ENCODE peak calls at places on chromosome 9, in four cellular contexts. H is neuronal stem cell, X is H9, M is IMR-90. D is an unnamed sample.

GRCh38 chr9:69758001-69758730 is 1.6 kb downstream of the PTAR1 start:
- DNase-seq in X (no peak), H (no peak), M (peak; percentile 46), D (no peak)

GRCh38 chr9:81529556-81530193 is 159.7 kb downstream of the TLE1 start:
- DNase-seq in H (no peak), X (no peak), M (peak; percentile 58), D (peak; percentile 46)

GRCh38 chr9:90702431-90702830 is 59.8 kb upstream of the DIRAS2 start:
- DNase-seq in H (no peak), M (no peak), X (no peak), D (no peak)

GRCh38 chr9:116941266-116941665 is 254.2 kb downstream of the TRIM32 start:
- DNase-seq in X (no peak), H (no peak), M (no peak), D (no peak)

GRCh38 chr9:97759611-97760288 is 62.6 kb upstream of the XPA start:
- DNase-seq in M (no peak), X (no peak), H (no peak), D (no peak)

GRCh38 chr9:134484479-134484878 is 157.1 kb upstream of the COL5A1 start:
- DNase-seq in M (no peak), H (no peak), X (no peak), D (no peak)

GRCh38 chr9:15735083-15735974 is 182.5 kb downstream of the CCDC171 start:
- DNase-seq in H (no peak), X (no peak), M (peak; percentile 94), D (no peak)

GRCh38 chr9:102273952-102274351 is 535.5 kb upstream of the GRIN3A start:
- DNase-seq in M (no peak), X (no peak), H (no peak), D (no peak)

GRCh38 chr9:127179633-127180401 is 57.4 kb upstream of the ANGPTL2 start:
- DNase-seq in H (no peak), X (peak; percentile 20), M (no peak), D (no peak)

GRCh38 chr9:10396641-10397040 is 216.2 kb downstream of the PTPRD start:
- DNase-seq in X (no peak), M (no peak), H (no peak), D (no peak)

GRCh38 chr9:13860019-13860418 is 453.9 kb downstream of the NFIB start:
- DNase-seq in H (no peak), X (no peak), M (no peak), D (no peak)

GRCh38 chr9:82334286-82334685 is 345.7 kb downstream of the SPATA31D1 start:
- DNase-seq in M (peak; percentile 65), X (no peak), H (no peak), D (no peak)

GRCh38 chr9:135085830-135086546 is 1.5 kb upstream of the OLFM1 start:
- DNase-seq in M (peak; percentile 43), X (peak; percentile 87), H (peak; percentile 81), D (peak; percentile 87)

GRCh38 chr9:110256392-110257096 is at the start of gene TXN:
- DNase-seq in X (peak; percentile 82), M (peak; percentile 87), H (peak; percentile 80), D (peak; percentile 89)

GRCh38 chr9:110254500-110254899 is 1.8 kb downstream of the TXN start:
- DNase-seq in H (no peak), X (no peak), M (no peak), D (no peak)

GRCh38 chr9:110256142-110256391 is 240 bp downstream of the TXN start:
- DNase-seq in M (no peak), H (no peak), X (no peak), D (no peak)

GRCh38 chr9:110255417-110256141 is 728 bp downstream of the TXN start:
- DNase-seq in H (no peak), M (peak; percentile 47), X (peak; percentile 57), D (peak; percentile 66)

GRCh38 chr9:110255064-110255416 is 1.3 kb downstream of the TXN start:
- DNase-seq in X (peak; percentile 35), H (no peak), M (no peak), D (no peak)
- H4K8ac ChIP-seq in X (no peak overlapping the region), H (no peak overlapping the region), M (peak overlapping the region; percentile 72), D (no peak overlapping the region)

GRCh38 chr9:92538541-92538940 is 2.8 kb upstream of the ECM2 start:
- DNase-seq in H (no peak), X (no peak), M (peak; percentile 38), D (no peak)

GRCh38 chr9:92530893-92531292 is 4.9 kb downstream of the ECM2 start:
- DNase-seq in H (no peak), X (no peak), M (no peak), D (no peak)

GRCh38 chr9:92534199-92535159 is 1.3 kb downstream of the ECM2 start:
- DNase-seq in H (no peak), X (no peak), M (peak; percentile 34), D (no peak)

GRCh38 chr9:92535940-92536850 is at the start of gene ECM2:
- DNase-seq in M (peak; percentile 52), X (no peak), H (no peak), D (no peak)
- H4K8ac ChIP-seq in M (no peak within 1 kb of the TSS), X (no peak within 1 kb of the TSS), H (no peak within 1 kb of the TSS), D (no peak within 1 kb of the TSS)

DNA sequence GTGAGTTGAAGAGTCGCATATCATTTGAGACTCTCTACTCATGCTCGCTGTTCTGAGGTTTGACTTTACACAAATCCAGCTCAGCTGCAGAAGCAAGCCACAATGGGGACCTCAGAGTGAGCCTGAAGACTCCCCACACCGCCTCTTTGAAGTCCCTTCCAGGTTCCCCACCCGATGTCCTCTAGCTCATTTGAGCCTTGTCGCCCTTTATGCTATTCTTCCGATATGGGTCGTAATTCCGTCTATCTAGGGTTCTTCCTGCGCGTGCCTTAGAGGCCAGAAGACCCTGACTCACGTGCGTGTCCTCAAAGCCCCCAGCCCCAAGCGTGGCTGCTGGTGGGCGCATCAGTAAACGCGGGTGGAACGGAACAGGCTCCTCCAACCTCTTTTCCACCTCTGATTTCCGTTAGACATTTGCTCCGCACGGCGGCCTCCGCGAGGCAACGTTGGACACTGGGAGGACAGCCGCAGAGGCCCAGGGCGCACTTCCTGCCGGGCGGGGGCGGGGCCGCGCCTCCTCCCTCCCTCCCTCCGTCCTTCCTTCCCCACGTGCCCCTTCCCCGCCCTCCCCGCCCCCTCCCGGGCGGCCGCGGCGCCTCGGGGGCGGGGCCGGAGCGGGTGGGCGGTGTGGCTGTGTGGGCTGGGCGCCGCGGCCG is at the start of gene SNX30:
- DNase-seq in M (peak; percentile 85), H (peak; percentile 87), X (peak; percentile 91), D (peak; percentile 91)
- H4K8ac ChIP-seq in M (peak within 1 kb of the TSS; percentile 98), H (peak within 1 kb of the TSS; percentile 87), X (no peak within 1 kb of the TSS), D (no peak within 1 kb of the TSS)

DNA sequence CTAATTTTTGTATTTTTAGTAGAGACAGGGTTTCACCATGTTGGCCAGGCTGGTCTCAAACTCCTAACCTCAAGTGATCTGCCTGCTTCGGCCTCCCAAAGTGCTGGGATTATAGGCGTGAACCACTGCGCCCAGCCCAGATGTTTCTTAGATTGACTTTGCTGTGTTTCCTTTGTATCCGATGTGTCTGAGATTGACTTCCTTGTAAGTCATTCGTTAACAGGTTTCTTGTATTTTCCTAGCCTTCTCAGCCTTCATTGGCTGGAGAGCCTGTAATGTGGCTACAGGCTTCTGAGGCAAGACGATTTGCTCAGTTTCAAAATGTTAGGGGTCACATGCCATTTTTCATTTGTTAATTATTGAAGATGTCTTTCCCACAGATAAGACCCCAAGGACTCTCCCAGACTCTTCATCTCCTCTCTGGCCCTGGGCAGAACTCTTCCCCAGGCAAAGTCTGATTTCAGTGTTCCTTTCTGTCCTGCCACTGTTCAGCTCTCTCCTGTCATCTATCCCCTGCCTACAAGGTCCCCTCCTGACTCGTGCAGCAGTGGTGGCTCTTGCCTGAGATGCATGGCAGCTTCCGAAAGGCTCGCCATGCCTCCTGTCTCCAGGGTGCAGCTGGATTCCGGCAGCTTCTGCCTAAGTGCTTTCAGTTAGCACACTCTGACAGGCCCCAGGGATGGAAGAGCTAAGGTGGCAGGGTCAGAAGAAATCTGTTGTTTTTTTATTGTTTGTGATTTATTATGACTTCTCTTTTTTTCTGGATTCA is 206.3 kb downstream of the AOPEP start:
- DNase-seq in M (no peak), H (no peak), X (no peak), D (no peak)
- H4K8ac ChIP-seq in M (no peak overlapping the region), H (no peak overlapping the region), X (no peak overlapping the region), D (no peak overlapping the region)

GRCh38 chr9:128358861-128359260 is 12.3 kb upstream of the URM1 start:
- DNase-seq in X (no peak), H (no peak), M (no peak), D (no peak)

GRCh38 chr9:128355451-128355850 is 15.1 kb downstream of the SLC27A4 start:
- DNase-seq in M (no peak), X (no peak), H (no peak), D (no peak)

GRCh38 chr9:128360826-128361225 is 10.3 kb upstream of the URM1 start:
- DNase-seq in X (no peak), H (no peak), M (no peak), D (no peak)

GRCh38 chr9:128361296-128361980 is 9.7 kb upstream of the URM1 start:
- DNase-seq in H (no peak), M (no peak), X (no peak), D (no peak)

GRCh38 chr9:128358090-128358489 is 13.1 kb upstream of the URM1 start:
- DNase-seq in M (no peak), H (no peak), X (no peak), D (no peak)
- H4K8ac ChIP-seq in M (no peak overlapping the region), H (no peak overlapping the region), X (no peak overlapping the region), D (no peak overlapping the region)

DNA sequence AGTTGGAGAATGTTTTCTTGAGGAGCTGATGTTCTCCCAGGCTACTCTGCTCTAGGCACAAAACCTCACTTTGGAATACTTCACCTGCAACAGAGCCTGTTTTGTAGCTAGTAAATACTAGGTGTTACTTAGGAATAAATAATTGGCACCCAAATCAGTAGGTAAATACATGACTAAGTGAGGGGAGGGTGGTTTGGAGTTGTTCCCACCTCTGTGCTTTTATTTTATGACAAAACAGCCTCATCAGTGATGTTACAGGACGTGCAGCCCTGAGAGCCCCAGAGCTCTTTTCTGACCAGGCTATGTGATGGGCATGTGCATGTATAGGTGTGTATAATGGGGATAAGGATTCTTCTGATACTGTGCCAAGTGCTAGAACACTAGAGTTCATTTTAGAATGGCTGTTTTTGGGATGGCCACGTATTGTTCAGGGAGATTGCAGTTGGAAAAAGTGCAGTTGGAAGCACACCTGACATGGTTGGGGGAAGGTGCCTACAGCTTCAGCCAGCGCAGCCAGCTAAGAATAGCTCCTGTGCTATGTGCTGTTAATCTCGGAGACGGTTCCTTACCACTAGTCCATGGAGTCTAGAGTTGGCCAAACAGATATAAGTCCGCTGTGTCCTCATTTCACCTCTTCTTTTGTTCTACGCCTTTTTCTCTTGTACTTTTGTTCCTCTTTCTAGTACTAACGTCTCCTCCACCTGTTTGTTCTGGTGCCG is 284.8 kb downstream of the FANCC start:
- DNase-seq in M (no peak), X (no peak), H (no peak), D (no peak)
- H4K8ac ChIP-seq in M (no peak overlapping the region), X (no peak overlapping the region), H (no peak overlapping the region), D (no peak overlapping the region)

DNA sequence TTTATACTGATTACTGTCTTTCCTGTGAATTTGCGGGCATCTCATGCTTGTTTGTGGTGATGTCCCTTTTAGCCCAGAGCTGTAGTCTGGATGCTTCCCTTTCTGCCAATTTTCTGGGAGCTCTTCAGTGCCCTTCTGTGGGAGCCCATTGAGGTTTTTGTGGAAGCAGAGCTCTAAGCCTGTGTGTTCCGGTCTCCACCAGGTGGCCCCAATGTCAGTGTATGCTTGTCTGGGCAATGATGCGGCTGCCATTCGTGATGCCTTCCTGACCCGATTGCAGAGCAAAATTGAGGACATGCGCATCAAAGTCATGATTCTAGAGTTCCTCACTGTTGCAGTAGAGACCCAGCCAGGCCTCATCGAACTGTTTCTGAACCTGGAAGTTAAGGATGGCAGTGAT is 35.1 kb downstream of the SH3GLB2 start:
- DNase-seq in H (no peak), X (peak; percentile 52), M (no peak), D (peak; percentile 37)
- H4K8ac ChIP-seq in H (no peak overlapping the region), X (peak overlapping the region; percentile 70), M (no peak overlapping the region), D (no peak overlapping the region)

D was measured in mesendoderm.